ENCODE peak calls at places on chromosome 7, in four cellular contexts. A is glutamatergic neuron, G is HEK293T, K is OCI-LY7. T is an unnamed sample.

GRCh38 chr7:53238021-53238605 is 202.7 kb downstream of the POM121L12 start:
- DNase-seq in G (no peak), K (no peak), A (no peak), T (no peak)

GRCh38 chr7:74561898-74562613 is 95.5 kb upstream of the GTF2I start:
- DNase-seq in A (no peak), G (no peak), K (no peak), T (no peak)

GRCh38 chr7:94530114-94530513 is 20.5 kb downstream of the CASD1 start:
- DNase-seq in G (no peak), A (no peak), K (no peak), T (no peak)

GRCh38 chr7:74272305-74273038 is 16.7 kb upstream of the CLIP2 start:
- DNase-seq in G (no peak), A (peak), K (peak), T (no peak)

GRCh38 chr7:149179241-149179640 is 16.1 kb upstream of the ZNF282 start:
- DNase-seq in G (no peak), A (no peak), K (no peak), T (no peak)

GRCh38 chr7:93933190-93933589 is 11.7 kb downstream of the GNG11 start:
- DNase-seq in A (no peak), G (no peak), K (no peak), T (no peak)

GRCh38 chr7:35648367-35648766 is 46.6 kb downstream of the HERPUD2 start:
- DNase-seq in A (no peak), K (no peak), G (no peak), T (no peak)

GRCh38 chr7:37977243-37977642 is 56.8 kb downstream of the EPDR1 start:
- DNase-seq in A (no peak), K (no peak), G (no peak), T (no peak)